ENCODE peak calls at places on chromosomes 5 and 9, in four cellular contexts. P is Calu3; N is activated CD4-positive, alpha-beta T cell treated with anti-CD3 and anti-CD28 coated beads, Interleukin-2, amount 10 ng/mL, durations not matched to agents 7 days and 5 days; Y is activated T-helper 1 cell treated with anti-CD3 and anti-CD28 coated beads, Interleukin-2, amount 50 U/mL, for 16 hours. K is an unnamed sample.

GRCh38 chr9:38527507-38527906 is 92.9 kb downstream of the ANKRD18A start:
- DNase-seq in P (no peak), N (no peak), Y (no peak), K (no peak)

GRCh38 chr5:138037907-138038633 is 5.2 kb upstream of the FAM13B start:
- DNase-seq in P (no peak), N (no peak), Y (no peak), K (no peak)

GRCh38 chr5:53071738-53072137 is 37.8 kb downstream of the MOCS2 start:
- DNase-seq in P (no peak), N (no peak), Y (no peak), K (no peak)

GRCh38 chr9:89497181-89497963 is 541 bp downstream of the SEMA4D start:
- DNase-seq in P (peak; percentile 13), N (peak; percentile 59), Y (no peak), K (no peak)

GRCh38 chr5:16934669-16935068 is 1.4 kb downstream of the MYO10 start:
- DNase-seq in P (no peak), N (no peak), Y (no peak), K (no peak)

GRCh38 chr5:143045062-143045461 is 274.9 kb downstream of the ARHGAP26 start:
- DNase-seq in P (no peak), N (no peak), Y (no peak), K (no peak)

GRCh38 chr5:135444881-135445280 is 2.3 kb downstream of the DCANP1 start:
- DNase-seq in P (no peak), N (no peak), Y (no peak), K (no peak)

GRCh38 chr5:110064593-110065268 is 375.0 kb downstream of the MAN2A1 start:
- DNase-seq in P (no peak), N (no peak), Y (no peak), K (no peak)

GRCh38 chr5:160486573-160486972 is 64.9 kb downstream of the PTTG1 start:
- DNase-seq in P (no peak), N (peak; percentile 43), Y (no peak), K (no peak)

GRCh38 chr5:67035098-67035740 is 161.4 kb downstream of the CD180 start:
- DNase-seq in P (no peak), N (no peak), Y (no peak), K (no peak)

GRCh38 chr5:93580387-93581100 is 475 bp downstream of the NR2F1-AS1 start:
- DNase-seq in P (peak; percentile 37), N (no peak), Y (no peak), K (no peak)